ENCODE peak calls at places on chromosomes 11 and 22, in seven cellular contexts. L is pancreas; M is naive thymus-derived CD4-positive, alpha-beta T cell; A is spleen; Q is PC-3; P is CD4-positive, alpha-beta memory T cell; E is H1. N is an unnamed sample.

GRCh38 chr22:42114721-42115120 is 15.9 kb downstream of the CYP2D6 start:
- DNase-seq in Q (peak; percentile 5), A (no peak), M (no peak), L (no peak), E (peak; percentile 80), P (no peak), N (no peak)

GRCh38 chr11:92390783-92391182 is 166.2 kb downstream of the FAT3 start:
- DNase-seq in M (no peak), L (no peak), E (no peak), P (no peak), Q (no peak), A (no peak), N (no peak)

GRCh38 chr11:46119352-46120216 is 1.7 kb downstream of the PHF21A start:
- DNase-seq in A (peak; percentile 86), L (no peak), Q (peak; percentile 22), P (peak; percentile 69), E (no peak), M (peak; percentile 78), N (peak; percentile 82)

GRCh38 chr22:47067911-47068654 is 305.6 kb downstream of the TBC1D22A start:
- DNase-seq in P (no peak), E (no peak), A (peak; percentile 51), L (no peak), Q (no peak), M (no peak), N (no peak)

GRCh38 chr11:27716850-27717249 is 16.6 kb upstream of the BDNF start:
- DNase-seq in L (no peak), P (no peak), M (no peak), Q (peak; percentile 44), E (no peak), A (no peak), N (no peak)

GRCh38 chr22:43376765-43377485 is 33.8 kb upstream of the SCUBE1 start:
- DNase-seq in L (no peak), E (no peak), A (no peak), M (no peak), Q (no peak), P (peak; percentile 20), N (no peak)

GRCh38 chr22:37186997-37187522 is 987 bp downstream of the C1QTNF6 start:
- DNase-seq in L (no peak), P (no peak), M (no peak), E (no peak), A (peak; percentile 63), Q (no peak), N (no peak)

GRCh38 chr11:62435741-62436485 is 17.1 kb downstream of the SCGB1A1 start:
- DNase-seq in L (no peak), Q (no peak), E (no peak), M (no peak), A (no peak), P (no peak), N (no peak)

GRCh38 chr22:40472036-40472435 is 101.6 kb downstream of the SGSM3 start:
- DNase-seq in A (no peak), E (no peak), L (no peak), Q (no peak), M (no peak), P (no peak), N (no peak)

GRCh38 chr22:20084547-20085413 is 4.7 kb downstream of the DGCR8 start:
- DNase-seq in L (no peak), A (peak; percentile 74), E (peak; percentile 82), P (no peak), M (no peak), Q (no peak), N (peak; percentile 70)

GRCh38 chr11:2305862-2306823 is 4.3 kb downstream of the TSPAN32 start:
- DNase-seq in Q (no peak), A (peak; percentile 86), E (no peak), M (no peak), P (peak; percentile 28), L (no peak), N (no peak)

DNA sequence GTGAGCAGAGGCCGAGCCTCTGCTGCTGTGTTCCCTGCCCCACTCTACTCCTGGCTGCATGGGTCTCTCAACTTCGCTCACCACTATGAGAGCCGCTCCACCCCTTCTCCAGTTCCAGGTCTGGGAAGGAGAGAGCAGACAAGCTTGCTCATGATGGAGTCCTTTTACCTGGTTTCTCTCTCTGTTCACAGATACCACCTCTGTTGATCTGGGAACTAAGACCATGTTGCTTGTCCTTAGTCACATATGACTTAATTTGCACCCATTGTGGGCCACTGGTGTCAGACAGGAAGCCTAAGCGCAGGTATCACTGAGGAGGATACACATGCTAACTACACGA is 26.8 kb downstream of the MCM5 start:
- DNase-seq in E (no peak), L (no peak), M (no peak), P (no peak), A (no peak), Q (no peak), N (peak; percentile 35)
- H3K36me3 ChIP-seq in E (peaks cover 57% of the 10 kb centered on the region), L (no peaks in the 10 kb centered on the region), M (peaks cover 49% of the 10 kb centered on the region), P (peaks cover 7% of the 10 kb centered on the region), A (peaks cover 40% of the 10 kb centered on the region), Q (peaks cover 9% of the 10 kb centered on the region), N (peaks cover 2% of the 10 kb centered on the region)

DNA sequence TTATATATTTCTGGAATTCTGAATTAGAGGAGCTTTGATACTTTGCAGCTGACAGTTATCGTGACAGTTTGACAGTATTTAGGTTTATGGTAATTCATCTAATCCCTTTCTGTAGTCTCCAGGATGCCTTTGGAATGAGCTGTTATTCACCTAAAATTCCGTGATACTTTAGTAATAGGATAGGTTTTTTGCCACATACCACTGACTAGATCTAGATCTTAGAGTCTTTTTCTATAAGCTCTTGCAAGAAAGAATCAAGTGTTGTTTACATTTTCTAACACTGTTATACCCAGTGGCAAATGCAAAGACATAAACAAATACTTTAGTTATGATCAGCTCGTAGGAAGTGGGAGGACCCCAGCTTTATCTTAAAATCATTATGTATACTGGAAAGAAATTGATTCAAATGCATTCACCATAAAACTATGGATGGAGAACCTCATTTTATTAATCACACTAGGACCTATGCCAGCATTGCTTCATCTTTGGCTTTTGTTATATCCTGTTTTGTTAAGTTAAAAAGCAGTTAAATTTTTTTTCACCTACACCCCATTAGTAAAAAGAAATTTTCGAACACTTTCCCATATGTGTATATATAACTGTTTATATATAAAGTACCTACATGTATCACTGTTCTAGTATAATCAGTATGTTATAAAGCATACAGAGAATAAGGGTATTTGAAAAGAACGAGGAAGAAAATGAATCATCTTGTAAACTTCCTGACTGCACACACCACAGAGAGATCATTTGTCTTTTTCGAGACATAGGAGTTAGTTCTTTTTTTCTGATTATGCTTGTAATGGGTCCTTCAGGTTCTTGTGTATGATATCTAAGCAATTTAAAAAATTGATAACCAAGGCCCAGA is 60.9 kb downstream of the PDHX start:
- DNase-seq in M (no peak), P (no peak), A (no peak), Q (peak; percentile 81), E (no peak), L (no peak), N (peak; percentile 54)
- H3K4me3 ChIP-seq in M (no peak overlapping the region), P (no peak overlapping the region), A (no peak overlapping the region), Q (peak overlapping the region; percentile 38), E (no peak overlapping the region), L (no peak overlapping the region), N (no peak overlapping the region)

DNA sequence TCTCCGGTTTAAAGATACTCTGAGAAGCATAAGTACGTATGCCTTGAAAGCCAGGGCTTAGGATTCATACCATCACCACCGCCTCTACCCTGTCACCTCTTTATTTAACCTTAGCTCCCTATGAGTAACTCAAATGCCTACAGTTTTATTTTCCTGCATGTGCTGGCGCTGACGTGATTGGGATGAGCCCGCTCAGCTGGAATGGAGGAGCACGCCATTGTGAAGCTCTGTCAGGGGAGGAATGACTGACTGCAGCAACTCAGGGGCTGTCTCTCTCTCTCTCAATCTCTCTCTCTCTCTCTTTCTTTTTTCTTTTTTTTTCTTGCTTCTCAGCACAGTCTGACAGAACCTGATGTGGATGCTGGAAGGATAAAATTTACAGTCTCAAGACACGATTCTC is 12.4 kb downstream of the CAVIN3 start:
- DNase-seq in L (no peak), Q (peak; percentile 15), P (no peak), E (no peak), M (no peak), A (no peak), N (no peak)
- H3K27ac ChIP-seq in L (no peak overlapping the region), Q (no peak overlapping the region), P (no peak overlapping the region), E (no peak overlapping the region), M (no peak overlapping the region), A (no peak overlapping the region), N (no peak overlapping the region)

DNA sequence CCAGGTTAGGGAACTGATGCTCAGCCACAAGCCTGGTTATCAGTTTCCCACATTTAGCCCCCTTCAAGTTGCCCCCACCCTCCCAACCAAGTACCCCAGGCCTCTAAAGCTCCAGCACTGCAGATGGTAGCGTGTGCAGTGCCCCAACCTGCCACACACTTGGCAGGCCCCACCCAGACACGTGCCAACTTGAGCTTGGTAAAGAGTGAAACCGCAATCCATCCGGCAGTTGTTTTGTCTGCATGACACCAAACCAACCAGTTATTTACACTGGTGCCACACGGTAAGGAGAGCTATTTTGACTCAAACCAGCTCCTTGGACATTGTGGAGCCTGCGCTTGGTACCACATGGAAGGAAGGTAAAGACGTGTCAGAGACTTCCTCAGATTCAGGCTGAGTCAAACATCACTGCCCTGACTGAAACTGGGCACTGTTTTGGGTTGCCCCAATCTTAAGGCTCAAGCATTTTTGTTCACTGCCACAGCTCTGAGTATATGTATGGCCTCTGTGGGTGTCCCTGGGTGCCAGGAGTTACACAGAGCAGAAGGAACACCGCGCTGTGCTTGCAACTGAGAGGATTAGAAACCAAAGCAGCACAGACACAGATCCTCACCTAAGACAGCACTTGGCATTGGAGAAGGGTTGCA is 136.1 kb downstream of the FDX1 start:
- DNase-seq in M (no peak), L (no peak), P (peak; percentile 6), E (no peak), Q (peak; percentile 11), A (no peak), N (peak; percentile 9)
- H3K36me3 ChIP-seq in M (no peaks in the 10 kb centered on the region), L (no peaks in the 10 kb centered on the region), P (no peaks in the 10 kb centered on the region), E (no peaks in the 10 kb centered on the region), Q (no peaks in the 10 kb centered on the region), A (no peaks in the 10 kb centered on the region), N (no peaks in the 10 kb centered on the region)

GRCh38 chr11:7487360-7487759 is 2.1 kb downstream of the OLFML1 start:
- DNase-seq in E (no peak), L (no peak), A (no peak), P (no peak), M (no peak), Q (no peak), N (no peak)

GRCh38 chr11:7486731-7487130 is 1.4 kb downstream of the OLFML1 start:
- DNase-seq in Q (no peak), P (no peak), L (no peak), A (no peak), M (no peak), E (no peak), N (peak; percentile 16)

GRCh38 chr11:7484645-7485044 is 661 bp upstream of the OLFML1 start:
- DNase-seq in P (no peak), A (no peak), M (no peak), Q (no peak), E (no peak), L (no peak), N (peak; percentile 37)

GRCh38 chr11:7485136-7485853 is at the start of gene OLFML1:
- DNase-seq in M (no peak), A (no peak), Q (no peak), P (no peak), E (no peak), L (no peak), N (no peak)

GRCh38 chr11:7485854-7486425 is 634 bp downstream of the OLFML1 start:
- DNase-seq in Q (no peak), E (no peak), A (no peak), L (no peak), M (no peak), P (no peak), N (no peak)
- H3K4me3 ChIP-seq in Q (no peak overlapping the region), E (no peak overlapping the region), A (peak overlapping the region; percentile 59), L (no peak overlapping the region), M (no peak overlapping the region), P (no peak overlapping the region), N (no peak overlapping the region)

GRCh38 chr22:45510376-45511232 is 7.9 kb downstream of the FBLN1 start:
- DNase-seq in A (no peak), L (no peak), E (no peak), P (no peak), Q (no peak), M (no peak), N (no peak)
- H3K27ac ChIP-seq in A (no peak overlapping the region), L (no peak overlapping the region), E (no peak overlapping the region), P (no peak overlapping the region), Q (no peak overlapping the region), M (no peak overlapping the region), N (no peak overlapping the region)